ENCODE peak calls at places on chromosomes 16 and 17, in nine cellular contexts. One of them, this sample, is unnamed.
A peak's percentile ranks its signal among the peaks of the same experiment; 100 is the strongest.

GRCh38 chr17:13813347-13814240 is 211.9 kb upstream of the HS3ST3A1 start:
- DNase-seq in stimulated activated CD8-positive, alpha-beta memory T cell treated with anti-CD3 and anti-CD28 coated beads, Interleukin-12 subunit alpha, Interleukin-12 subunit beta, amount 100 ng/mL, for 4 hours: no peak
- DNase-seq in LNCaP clone FGC: no peak
- DNase-seq in retina: no peak
- DNase-seq in Calu3: no peak
- DNase-seq in HT-29: no peak
- DNase-seq in activated CD8-positive, alpha-beta memory T cell treated with anti-CD3 and anti-CD28 coated beads for 4 hours: no peak
- DNase-seq in T-helper 1 cell: no peak
- DNase-seq in brain microvascular endothelial cell: no peak
- DNase-seq in this sample: no peak

GRCh38 chr16:8581923-8582580 is 8.3 kb downstream of the TMEM114 start:
- DNase-seq in stimulated activated CD8-positive, alpha-beta memory T cell treated with anti-CD3 and anti-CD28 coated beads, Interleukin-12 subunit alpha, Interleukin-12 subunit beta, amount 100 ng/mL, for 4 hours: no peak
- DNase-seq in LNCaP clone FGC: no peak
- DNase-seq in retina: no peak
- DNase-seq in Calu3: no peak
- DNase-seq in HT-29: no peak
- DNase-seq in activated CD8-positive, alpha-beta memory T cell treated with anti-CD3 and anti-CD28 coated beads for 4 hours: no peak
- DNase-seq in T-helper 1 cell: no peak
- DNase-seq in brain microvascular endothelial cell: peak; percentile 3
- DNase-seq in this sample: no peak

GRCh38 chr17:65103896-65104295 is 33.3 kb upstream of the RGS9 start:
- DNase-seq in stimulated activated CD8-positive, alpha-beta memory T cell treated with anti-CD3 and anti-CD28 coated beads, Interleukin-12 subunit alpha, Interleukin-12 subunit beta, amount 100 ng/mL, for 4 hours: no peak
- DNase-seq in LNCaP clone FGC: no peak
- DNase-seq in retina: no peak
- DNase-seq in Calu3: no peak
- DNase-seq in HT-29: no peak
- DNase-seq in activated CD8-positive, alpha-beta memory T cell treated with anti-CD3 and anti-CD28 coated beads for 4 hours: no peak
- DNase-seq in T-helper 1 cell: no peak
- DNase-seq in brain microvascular endothelial cell: no peak
- DNase-seq in this sample: no peak

GRCh38 chr17:18356624-18357023 is 6.7 kb downstream of the SHMT1 start:
- DNase-seq in stimulated activated CD8-positive, alpha-beta memory T cell treated with anti-CD3 and anti-CD28 coated beads, Interleukin-12 subunit alpha, Interleukin-12 subunit beta, amount 100 ng/mL, for 4 hours: no peak
- DNase-seq in LNCaP clone FGC: no peak
- DNase-seq in retina: no peak
- DNase-seq in Calu3: no peak
- DNase-seq in HT-29: no peak
- DNase-seq in activated CD8-positive, alpha-beta memory T cell treated with anti-CD3 and anti-CD28 coated beads for 4 hours: no peak
- DNase-seq in T-helper 1 cell: no peak
- DNase-seq in brain microvascular endothelial cell: no peak
- DNase-seq in this sample: peak; percentile 40

GRCh38 chr17:76462556-76463290 is 4.7 kb upstream of the AANAT start:
- DNase-seq in stimulated activated CD8-positive, alpha-beta memory T cell treated with anti-CD3 and anti-CD28 coated beads, Interleukin-12 subunit alpha, Interleukin-12 subunit beta, amount 100 ng/mL, for 4 hours: no peak
- DNase-seq in LNCaP clone FGC: no peak
- DNase-seq in retina: no peak
- DNase-seq in Calu3: no peak
- DNase-seq in HT-29: no peak
- DNase-seq in activated CD8-positive, alpha-beta memory T cell treated with anti-CD3 and anti-CD28 coated beads for 4 hours: no peak
- DNase-seq in T-helper 1 cell: no peak
- DNase-seq in brain microvascular endothelial cell: no peak
- DNase-seq in this sample: no peak

GRCh38 chr17:57806083-57806830 is 43.6 kb downstream of the MRPS23 start:
- DNase-seq in stimulated activated CD8-positive, alpha-beta memory T cell treated with anti-CD3 and anti-CD28 coated beads, Interleukin-12 subunit alpha, Interleukin-12 subunit beta, amount 100 ng/mL, for 4 hours: no peak
- DNase-seq in LNCaP clone FGC: no peak
- DNase-seq in retina: no peak
- DNase-seq in Calu3: no peak
- DNase-seq in HT-29: no peak
- DNase-seq in activated CD8-positive, alpha-beta memory T cell treated with anti-CD3 and anti-CD28 coated beads for 4 hours: no peak
- DNase-seq in T-helper 1 cell: no peak
- DNase-seq in brain microvascular endothelial cell: no peak
- DNase-seq in this sample: no peak

GRCh38 chr16:4855804-4856203 is 8.5 kb downstream of the UBN1 start:
- DNase-seq in stimulated activated CD8-positive, alpha-beta memory T cell treated with anti-CD3 and anti-CD28 coated beads, Interleukin-12 subunit alpha, Interleukin-12 subunit beta, amount 100 ng/mL, for 4 hours: no peak
- DNase-seq in LNCaP clone FGC: no peak
- DNase-seq in retina: no peak
- DNase-seq in Calu3: no peak
- DNase-seq in HT-29: no peak
- DNase-seq in activated CD8-positive, alpha-beta memory T cell treated with anti-CD3 and anti-CD28 coated beads for 4 hours: no peak
- DNase-seq in T-helper 1 cell: no peak
- DNase-seq in brain microvascular endothelial cell: no peak
- DNase-seq in this sample: no peak

GRCh38 chr17:28974451-28974850 is 23.1 kb upstream of the PHF12 start:
- DNase-seq in stimulated activated CD8-positive, alpha-beta memory T cell treated with anti-CD3 and anti-CD28 coated beads, Interleukin-12 subunit alpha, Interleukin-12 subunit beta, amount 100 ng/mL, for 4 hours: no peak
- DNase-seq in LNCaP clone FGC: peak; percentile 67
- DNase-seq in retina: no peak
- DNase-seq in Calu3: no peak
- DNase-seq in HT-29: no peak
- DNase-seq in activated CD8-positive, alpha-beta memory T cell treated with anti-CD3 and anti-CD28 coated beads for 4 hours: no peak
- DNase-seq in T-helper 1 cell: no peak
- DNase-seq in brain microvascular endothelial cell: no peak
- DNase-seq in this sample: no peak

GRCh38 chr16:52537463-52537862 is 9.5 kb downstream of the TOX3 start:
- DNase-seq in stimulated activated CD8-positive, alpha-beta memory T cell treated with anti-CD3 and anti-CD28 coated beads, Interleukin-12 subunit alpha, Interleukin-12 subunit beta, amount 100 ng/mL, for 4 hours: no peak
- DNase-seq in LNCaP clone FGC: no peak
- DNase-seq in retina: no peak
- DNase-seq in Calu3: no peak
- DNase-seq in HT-29: peak; percentile 63
- DNase-seq in activated CD8-positive, alpha-beta memory T cell treated with anti-CD3 and anti-CD28 coated beads for 4 hours: no peak
- DNase-seq in T-helper 1 cell: no peak
- DNase-seq in brain microvascular endothelial cell: no peak
- DNase-seq in this sample: no peak

GRCh38 chr17:81342062-81342699 is 47.1 kb upstream of the SLC38A10 start:
- DNase-seq in stimulated activated CD8-positive, alpha-beta memory T cell treated with anti-CD3 and anti-CD28 coated beads, Interleukin-12 subunit alpha, Interleukin-12 subunit beta, amount 100 ng/mL, for 4 hours: no peak
- DNase-seq in LNCaP clone FGC: no peak
- DNase-seq in retina: no peak
- DNase-seq in Calu3: no peak
- DNase-seq in HT-29: peak; percentile 58
- DNase-seq in activated CD8-positive, alpha-beta memory T cell treated with anti-CD3 and anti-CD28 coated beads for 4 hours: no peak
- DNase-seq in T-helper 1 cell: no peak
- DNase-seq in brain microvascular endothelial cell: no peak
- DNase-seq in this sample: no peak

GRCh38 chr16:5838725-5839124 is 741.1 kb upstream of the EEF2KMT start:
- DNase-seq in stimulated activated CD8-positive, alpha-beta memory T cell treated with anti-CD3 and anti-CD28 coated beads, Interleukin-12 subunit alpha, Interleukin-12 subunit beta, amount 100 ng/mL, for 4 hours: no peak
- DNase-seq in LNCaP clone FGC: no peak
- DNase-seq in retina: no peak
- DNase-seq in Calu3: no peak
- DNase-seq in HT-29: no peak
- DNase-seq in activated CD8-positive, alpha-beta memory T cell treated with anti-CD3 and anti-CD28 coated beads for 4 hours: no peak
- DNase-seq in T-helper 1 cell: no peak
- DNase-seq in brain microvascular endothelial cell: no peak
- DNase-seq in this sample: no peak

GRCh38 chr16:71443714-71444113 is 1.9 kb upstream of the TLE7 start:
- DNase-seq in stimulated activated CD8-positive, alpha-beta memory T cell treated with anti-CD3 and anti-CD28 coated beads, Interleukin-12 subunit alpha, Interleukin-12 subunit beta, amount 100 ng/mL, for 4 hours: no peak
- DNase-seq in LNCaP clone FGC: no peak
- DNase-seq in retina: no peak
- DNase-seq in Calu3: no peak
- DNase-seq in HT-29: no peak
- DNase-seq in activated CD8-positive, alpha-beta memory T cell treated with anti-CD3 and anti-CD28 coated beads for 4 hours: no peak
- DNase-seq in T-helper 1 cell: no peak
- DNase-seq in brain microvascular endothelial cell: no peak
- DNase-seq in this sample: no peak

GRCh38 chr17:42027961-42028790 is 8.3 kb downstream of the NKIRAS2 start:
- DNase-seq in stimulated activated CD8-positive, alpha-beta memory T cell treated with anti-CD3 and anti-CD28 coated beads, Interleukin-12 subunit alpha, Interleukin-12 subunit beta, amount 100 ng/mL, for 4 hours: no peak
- DNase-seq in LNCaP clone FGC: no peak
- DNase-seq in retina: no peak
- DNase-seq in Calu3: peak; percentile 41
- DNase-seq in HT-29: peak; percentile 66
- DNase-seq in activated CD8-positive, alpha-beta memory T cell treated with anti-CD3 and anti-CD28 coated beads for 4 hours: no peak
- DNase-seq in T-helper 1 cell: no peak
- DNase-seq in brain microvascular endothelial cell: no peak
- DNase-seq in this sample: no peak

GRCh38 chr16:66919569-66920472 is 1.1 kb upstream of the CDH16 start:
- DNase-seq in stimulated activated CD8-positive, alpha-beta memory T cell treated with anti-CD3 and anti-CD28 coated beads, Interleukin-12 subunit alpha, Interleukin-12 subunit beta, amount 100 ng/mL, for 4 hours: no peak
- DNase-seq in LNCaP clone FGC: no peak
- DNase-seq in retina: no peak
- DNase-seq in Calu3: no peak
- DNase-seq in HT-29: no peak
- DNase-seq in activated CD8-positive, alpha-beta memory T cell treated with anti-CD3 and anti-CD28 coated beads for 4 hours: no peak
- DNase-seq in T-helper 1 cell: no peak
- DNase-seq in brain microvascular endothelial cell: no peak
- DNase-seq in this sample: no peak

GRCh38 chr17:50542795-50543774 is 3.9 kb upstream of the SPATA20 start:
- DNase-seq in stimulated activated CD8-positive, alpha-beta memory T cell treated with anti-CD3 and anti-CD28 coated beads, Interleukin-12 subunit alpha, Interleukin-12 subunit beta, amount 100 ng/mL, for 4 hours: no peak
- DNase-seq in LNCaP clone FGC: peak; percentile 99
- DNase-seq in retina: no peak
- DNase-seq in Calu3: peak; percentile 70
- DNase-seq in HT-29: peak; percentile 77
- DNase-seq in activated CD8-positive, alpha-beta memory T cell treated with anti-CD3 and anti-CD28 coated beads for 4 hours: no peak
- DNase-seq in T-helper 1 cell: no peak
- DNase-seq in brain microvascular endothelial cell: no peak
- DNase-seq in this sample: peak; percentile 89

GRCh38 chr17:20189322-20189721 is 180.2 kb downstream of the SPECC1 start:
- DNase-seq in stimulated activated CD8-positive, alpha-beta memory T cell treated with anti-CD3 and anti-CD28 coated beads, Interleukin-12 subunit alpha, Interleukin-12 subunit beta, amount 100 ng/mL, for 4 hours: no peak
- DNase-seq in LNCaP clone FGC: no peak
- DNase-seq in retina: peak; percentile 61
- DNase-seq in Calu3: no peak
- DNase-seq in HT-29: no peak
- DNase-seq in activated CD8-positive, alpha-beta memory T cell treated with anti-CD3 and anti-CD28 coated beads for 4 hours: no peak
- DNase-seq in T-helper 1 cell: no peak
- DNase-seq in brain microvascular endothelial cell: peak; percentile 47
- DNase-seq in this sample: no peak

GRCh38 chr16:4477966-4478365 is 1.8 kb downstream of the HMOX2 start:
- DNase-seq in stimulated activated CD8-positive, alpha-beta memory T cell treated with anti-CD3 and anti-CD28 coated beads, Interleukin-12 subunit alpha, Interleukin-12 subunit beta, amount 100 ng/mL, for 4 hours: no peak
- DNase-seq in LNCaP clone FGC: no peak
- DNase-seq in retina: no peak
- DNase-seq in Calu3: peak; percentile 52
- DNase-seq in HT-29: peak; percentile 35
- DNase-seq in activated CD8-positive, alpha-beta memory T cell treated with anti-CD3 and anti-CD28 coated beads for 4 hours: no peak
- DNase-seq in T-helper 1 cell: no peak
- DNase-seq in brain microvascular endothelial cell: no peak
- DNase-seq in this sample: no peak

GRCh38 chr16:88703486-88704309 is 2.5 kb downstream of the RNF166 start:
- DNase-seq in stimulated activated CD8-positive, alpha-beta memory T cell treated with anti-CD3 and anti-CD28 coated beads, Interleukin-12 subunit alpha, Interleukin-12 subunit beta, amount 100 ng/mL, for 4 hours: peak; percentile 69
- DNase-seq in LNCaP clone FGC: no peak
- DNase-seq in retina: no peak
- DNase-seq in Calu3: no peak
- DNase-seq in HT-29: no peak
- DNase-seq in activated CD8-positive, alpha-beta memory T cell treated with anti-CD3 and anti-CD28 coated beads for 4 hours: peak; percentile 56
- DNase-seq in T-helper 1 cell: peak; percentile 83
- DNase-seq in brain microvascular endothelial cell: no peak
- DNase-seq in this sample: no peak

GRCh38 chr17:42040818-42041217 is 9.6 kb downstream of the C17orf113 start:
- DNase-seq in stimulated activated CD8-positive, alpha-beta memory T cell treated with anti-CD3 and anti-CD28 coated beads, Interleukin-12 subunit alpha, Interleukin-12 subunit beta, amount 100 ng/mL, for 4 hours: no peak
- DNase-seq in LNCaP clone FGC: no peak
- DNase-seq in retina: no peak
- DNase-seq in Calu3: no peak
- DNase-seq in HT-29: no peak
- DNase-seq in activated CD8-positive, alpha-beta memory T cell treated with anti-CD3 and anti-CD28 coated beads for 4 hours: no peak
- DNase-seq in T-helper 1 cell: no peak
- DNase-seq in brain microvascular endothelial cell: no peak
- DNase-seq in this sample: no peak

GRCh38 chr16:456891-457483 is 31.5 kb downstream of the RAB11FIP3 start:
- DNase-seq in stimulated activated CD8-positive, alpha-beta memory T cell treated with anti-CD3 and anti-CD28 coated beads, Interleukin-12 subunit alpha, Interleukin-12 subunit beta, amount 100 ng/mL, for 4 hours: no peak
- DNase-seq in LNCaP clone FGC: no peak
- DNase-seq in retina: no peak
- DNase-seq in Calu3: no peak
- DNase-seq in HT-29: no peak
- DNase-seq in activated CD8-positive, alpha-beta memory T cell treated with anti-CD3 and anti-CD28 coated beads for 4 hours: no peak
- DNase-seq in T-helper 1 cell: no peak
- DNase-seq in brain microvascular endothelial cell: peak; percentile 10
- DNase-seq in this sample: no peak

GRCh38 chr17:34151081-34151480 is 104.0 kb upstream of the CCL2 start:
- DNase-seq in stimulated activated CD8-positive, alpha-beta memory T cell treated with anti-CD3 and anti-CD28 coated beads, Interleukin-12 subunit alpha, Interleukin-12 subunit beta, amount 100 ng/mL, for 4 hours: no peak
- DNase-seq in LNCaP clone FGC: no peak
- DNase-seq in retina: no peak
- DNase-seq in Calu3: no peak
- DNase-seq in HT-29: no peak
- DNase-seq in activated CD8-positive, alpha-beta memory T cell treated with anti-CD3 and anti-CD28 coated beads for 4 hours: no peak
- DNase-seq in T-helper 1 cell: no peak
- DNase-seq in brain microvascular endothelial cell: no peak
- DNase-seq in this sample: no peak

GRCh38 chr17:41784207-41784744 is 2.2 kb downstream of the JUP start:
- DNase-seq in stimulated activated CD8-positive, alpha-beta memory T cell treated with anti-CD3 and anti-CD28 coated beads, Interleukin-12 subunit alpha, Interleukin-12 subunit beta, amount 100 ng/mL, for 4 hours: no peak
- DNase-seq in LNCaP clone FGC: peak; percentile 73
- DNase-seq in retina: no peak
- DNase-seq in Calu3: peak; percentile 90
- DNase-seq in HT-29: peak; percentile 81
- DNase-seq in activated CD8-positive, alpha-beta memory T cell treated with anti-CD3 and anti-CD28 coated beads for 4 hours: no peak
- DNase-seq in T-helper 1 cell: no peak
- DNase-seq in brain microvascular endothelial cell: peak; percentile 65
- DNase-seq in this sample: peak; percentile 60

GRCh38 chr16:31277659-31278260 is 18.0 kb downstream of the ITGAM start:
- DNase-seq in stimulated activated CD8-positive, alpha-beta memory T cell treated with anti-CD3 and anti-CD28 coated beads, Interleukin-12 subunit alpha, Interleukin-12 subunit beta, amount 100 ng/mL, for 4 hours: no peak
- DNase-seq in LNCaP clone FGC: no peak
- DNase-seq in retina: no peak
- DNase-seq in Calu3: no peak
- DNase-seq in HT-29: no peak
- DNase-seq in activated CD8-positive, alpha-beta memory T cell treated with anti-CD3 and anti-CD28 coated beads for 4 hours: no peak
- DNase-seq in T-helper 1 cell: no peak
- DNase-seq in brain microvascular endothelial cell: no peak
- DNase-seq in this sample: no peak